ENCODE peak calls at places on chromosomes 16 and 17, in nine cellular contexts. X is effector CD8-positive, alpha-beta T cell; A is Calu3; U is AG20443; V is IMR-90; I is GM12892; F is glutamatergic neuron; K is posterior cingulate gyrus; H is activated naive CD8-positive, alpha-beta T cell treated with anti-CD3 and anti-CD28 coated beads, Interleukin-2, amount 50 U/mL, for 16 hours. P is an unnamed sample.

GRCh38 chr16:74275031-74275636 is 21.5 kb upstream of the PSMD7 start:
- DNase-seq in X (no peak), A (no peak), U (peak; percentile 37), V (peak; percentile 28), I (no peak), F (no peak), K (no peak), H (no peak), P (no peak)

GRCh38 chr17:78407387-78407990 is 29.0 kb downstream of the PGS1 start:
- DNase-seq in X (no peak), A (no peak), U (no peak), V (peak; percentile 51), I (no peak), F (no peak), K (no peak), H (no peak), P (no peak)

GRCh38 chr17:74444406-74444805 is 12.5 kb downstream of the GPRC5C start:
- DNase-seq in X (no peak), A (no peak), U (no peak), V (no peak), I (no peak), F (no peak), K (no peak), H (no peak), P (no peak)

GRCh38 chr16:66475232-66475631 is 48.1 kb downstream of the BEAN1 start:
- DNase-seq in X (no peak), A (no peak), U (no peak), V (no peak), I (no peak), F (no peak), K (no peak), H (no peak), P (no peak)

GRCh38 chr17:78117027-78117981 is 11.3 kb downstream of the TMC6 start:
- DNase-seq in X (no peak), A (peak; percentile 47), U (no peak), V (no peak), I (no peak), F (no peak), K (no peak), H (no peak), P (no peak)

GRCh38 chr16:68257251-68257905 is 6.9 kb upstream of the SLC7A6 start:
- DNase-seq in X (no peak), A (no peak), U (no peak), V (peak; percentile 20), I (peak; percentile 83), F (no peak), K (peak; percentile 56), H (no peak), P (no peak)

GRCh38 chr17:63927464-63928171 is 4.5 kb downstream of the CD79B start:
- DNase-seq in X (no peak), A (no peak), U (peak; percentile 7), V (no peak), I (no peak), F (peak; percentile 7), K (no peak), H (no peak), P (no peak)

GRCh38 chr16:27269300-27270150 is 953 bp upstream of the NSMCE1 start:
- DNase-seq in X (no peak), A (no peak), U (no peak), V (no peak), I (no peak), F (no peak), K (no peak), H (no peak), P (no peak)

GRCh38 chr16:74297296-74297665 is 667 bp downstream of the PSMD7 start:
- DNase-seq in X (no peak), A (peak; percentile 43), U (peak; percentile 56), V (peak; percentile 19), I (no peak), F (peak; percentile 24), K (no peak), H (no peak), P (no peak)

GRCh38 chr17:70857351-70857750 is 688.0 kb downstream of the KCNJ2 start:
- DNase-seq in X (no peak), A (no peak), U (no peak), V (no peak), I (no peak), F (no peak), K (no peak), H (no peak), P (no peak)

P was measured in T-helper 2 cell.